ENCODE peak calls at places on chromosome 21, in five cellular contexts. N is body of pancreas, O is adrenal gland, C is gastrocnemius medialis, J is hepatocyte. X is an unnamed sample.

GRCh38 chr21:20388400-20388799 is 609.8 kb upstream of the NCAM2 start:
- DNase-seq in N (no peak), O (no peak), C (no peak), J (no peak), X (no peak)

GRCh38 chr21:46159390-46159789 is 4.0 kb upstream of the FTCD start:
- DNase-seq in N (no peak), O (no peak), C (peak), J (no peak), X (no peak)

GRCh38 chr21:32807717-32808380 is 36.3 kb upstream of the PAXBP1 start:
- DNase-seq in N (no peak), O (no peak), C (no peak), J (no peak), X (peak)

GRCh38 chr21:43880111-43880985 is 15.3 kb downstream of the AGPAT3 start:
- DNase-seq in N (peak), O (peak), C (peak), J (no peak), X (no peak)

GRCh38 chr21:36694041-36694515 is 4.8 kb upstream of the SIM2 start:
- DNase-seq in N (no peak), O (no peak), C (no peak), J (no peak), X (no peak)

GRCh38 chr21:38474124-38474523 is 24.2 kb downstream of the ERG start:
- DNase-seq in N (no peak), O (no peak), C (no peak), J (no peak), X (no peak)

GRCh38 chr21:38832664-38833063 is 26.9 kb downstream of the ETS2 start:
- DNase-seq in N (no peak), O (no peak), C (no peak), J (no peak), X (no peak)

GRCh38 chr21:46425061-46425460 is 33.6 kb upstream of the DIP2A start:
- DNase-seq in N (no peak), O (no peak), C (no peak), J (no peak), X (no peak)

GRCh38 chr21:28337319-28337718 is 655.4 kb downstream of the LTN1 start:
- DNase-seq in N (no peak), O (no peak), C (no peak), J (peak), X (no peak)

GRCh38 chr21:22791986-22792560 is 1793.9 kb downstream of the NCAM2 start:
- DNase-seq in N (peak), O (no peak), C (no peak), J (peak), X (no peak)

GRCh38 chr21:25578070-25578961 is 29.0 kb downstream of the MRPL39 start:
- DNase-seq in N (no peak), O (no peak), C (no peak), J (no peak), X (no peak)

GRCh38 chr21:39633770-39634181 is 21.0 kb downstream of the B3GALT5 start:
- DNase-seq in N (no peak), O (no peak), C (no peak), J (peak), X (peak)

GRCh38 chr21:33540711-33541104 is 1.2 kb downstream of the GART start:
- DNase-seq in N (no peak), O (no peak), C (no peak), J (peak), X (no peak)

GRCh38 chr21:28737671-28738279 is 254.9 kb downstream of the LTN1 start:
- DNase-seq in N (no peak), O (no peak), C (no peak), J (peak), X (no peak)

GRCh38 chr21:26964379-26964778 is 2.5 kb downstream of the ADAMTS5 start:
- DNase-seq in N (no peak), O (no peak), C (peak), J (no peak), X (no peak)

GRCh38 chr21:38903578-38904193 is 98.0 kb downstream of the ETS2 start:
- DNase-seq in N (no peak), O (no peak), C (peak), J (peak), X (no peak)

GRCh38 chr21:16755061-16755460 is 757.8 kb upstream of the CXADR start:
- DNase-seq in N (no peak), O (no peak), C (no peak), J (no peak), X (no peak)

GRCh38 chr21:44880762-44881585 is 7.5 kb upstream of the PTTG1IP start:
- DNase-seq in N (no peak), O (no peak), C (no peak), J (no peak), X (no peak)
- H3K27ac ChIP-seq in N (no peak), O (no peak), C (no peak), J (peak), X (peak)

GRCh38 chr21:34885125-34885524 is 164.0 kb downstream of the RUNX1 start:
- DNase-seq in N (no peak), O (no peak), C (no peak), J (no peak), X (peak)
- H3K27ac ChIP-seq in N (peak), O (no peak), C (peak), J (peak), X (peak)

GRCh38 chr21:30083120-30083945 is 83.3 kb downstream of the CLDN17 start:
- DNase-seq in N (no peak), O (no peak), C (no peak), J (no peak), X (no peak)
- H3K27ac ChIP-seq in N (no peak), O (no peak), C (no peak), J (no peak), X (no peak)

GRCh38 chr21:41635874-41636273 is 127.9 kb upstream of the TMPRSS2 start:
- DNase-seq in N (no peak), O (no peak), C (no peak), J (no peak), X (no peak)

GRCh38 chr21:41633627-41634026 is 125.7 kb upstream of the TMPRSS2 start:
- DNase-seq in N (no peak), O (no peak), C (no peak), J (no peak), X (no peak)

GRCh38 chr21:41634211-41634694 is 126.3 kb upstream of the TMPRSS2 start:
- DNase-seq in N (no peak), O (no peak), C (no peak), J (peak), X (no peak)

GRCh38 chr21:41632748-41633475 is 125.0 kb upstream of the TMPRSS2 start:
- DNase-seq in N (no peak), O (no peak), C (no peak), J (no peak), X (no peak)

GRCh38 chr21:41634858-41635257 is 126.9 kb upstream of the TMPRSS2 start:
- DNase-seq in N (no peak), O (no peak), C (no peak), J (no peak), X (no peak)
- H3K27ac ChIP-seq in N (no peak), O (no peak), C (no peak), J (peak), X (no peak)

DNA sequence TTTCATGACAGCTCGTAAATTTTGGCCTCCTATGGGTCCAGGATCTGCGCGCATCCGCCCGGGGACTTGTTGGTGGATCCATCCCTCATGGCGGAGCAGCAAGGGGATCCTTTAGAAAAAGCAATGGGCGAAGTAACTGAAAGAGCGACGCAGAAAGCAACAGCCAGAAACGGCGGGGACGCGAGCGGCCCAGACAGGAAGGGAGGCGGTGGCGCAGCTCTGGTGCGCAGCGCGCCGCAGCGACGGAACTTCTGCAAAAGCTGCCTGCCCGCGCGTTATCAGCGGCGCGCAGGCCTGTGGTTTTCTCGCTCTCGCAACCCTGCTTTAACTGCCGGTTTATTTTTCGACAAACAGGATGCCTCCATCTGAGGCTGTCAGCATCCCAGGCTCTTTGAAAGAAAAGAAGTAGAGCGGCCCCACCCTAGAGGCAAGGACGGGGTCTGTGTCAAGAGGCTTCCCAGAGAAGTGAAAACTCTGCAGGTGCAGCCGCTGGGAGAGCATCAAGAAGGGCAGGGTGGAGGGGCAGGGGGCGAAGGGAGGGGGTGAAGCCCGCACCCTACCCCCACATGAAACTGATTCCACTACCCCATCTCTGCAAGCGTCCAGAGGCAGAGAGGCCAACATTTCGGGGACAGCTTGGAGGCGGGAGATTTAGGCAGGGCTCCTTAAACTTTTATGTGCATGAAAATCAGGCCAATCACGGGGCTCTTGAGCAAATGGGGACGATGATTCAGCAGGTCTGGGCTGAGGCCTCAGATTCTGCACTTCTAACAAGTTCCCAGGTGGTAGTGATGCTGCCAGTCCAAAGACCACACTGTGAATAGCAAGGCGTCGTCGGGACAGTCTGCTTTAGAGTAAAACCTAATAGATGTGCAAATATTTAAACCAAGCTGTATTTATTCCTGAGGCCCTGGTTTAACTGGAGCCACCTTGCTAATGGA is 22.2 kb downstream of the RUNX1 start:
- DNase-seq in N (no peak), O (no peak), C (peak), J (peak), X (no peak)
- H3K27ac ChIP-seq in N (no peak), O (no peak), C (no peak), J (peak), X (peak)